ENCODE peak calls at places on chromosome X, in ten cellular contexts. F is H9, E is Karpas-422, I is HepG2, V is mammary epithelial cell, J is astrocyte, Z is colonic mucosa, S is IMR-90, M is MM.1S, N is adipocyte. D is an unnamed sample.

GRCh38 chrX:39753296-39753996 is 344.3 kb downstream of the BCOR start:
- DNase-seq in F (no peak), E (no peak), I (no peak), V (peak; percentile 34), J (peak; percentile 59), Z (no peak), S (peak; percentile 73), M (no peak), N (no peak), D (no peak)

GRCh38 chrX:115058276-115058675 is 40.9 kb upstream of the IL13RA2 start:
- DNase-seq in F (no peak), E (no peak), I (no peak), V (peak; percentile 41), J (peak; percentile 87), Z (no peak), S (peak; percentile 91), M (no peak), N (peak; percentile 82), D (peak; percentile 92)

GRCh38 chrX:43551590-43551989 is 104.5 kb upstream of the MAOA start:
- DNase-seq in F (peak; percentile 41), E (no peak), I (no peak), V (no peak), J (no peak), Z (no peak), S (no peak), M (no peak), N (no peak), D (no peak)

GRCh38 chrX:83508006-83508405 is at the start of gene POU3F4:
- DNase-seq in F (peak; percentile 86), E (no peak), I (no peak), V (no peak), J (peak; percentile 75), Z (no peak), S (no peak), M (no peak), N (no peak), D (no peak)

GRCh38 chrX:135988245-135988644 is 3.0 kb downstream of the SLC9A6 start:
- DNase-seq in F (no peak), E (no peak), I (no peak), V (no peak), J (no peak), Z (no peak), S (no peak), M (no peak), N (no peak), D (no peak)

GRCh38 chrX:79182616-79183015 is 38.1 kb downstream of the GPR174 start:
- DNase-seq in F (no peak), E (no peak), I (no peak), V (no peak), J (no peak), Z (no peak), S (no peak), M (peak; percentile 30), N (no peak), D (no peak)

GRCh38 chrX:135112096-135112729 is 8.1 kb downstream of the ETDB start:
- DNase-seq in F (peak; percentile 49), E (peak; percentile 78), I (no peak), V (peak; percentile 23), J (no peak), Z (peak; percentile 33), S (peak; percentile 31), M (peak; percentile 52), N (peak; percentile 34), D (peak; percentile 4)

GRCh38 chrX:118496763-118497079 is 1.1 kb downstream of the DOCK11 start:
- DNase-seq in F (no peak), E (no peak), I (no peak), V (no peak), J (no peak), Z (no peak), S (no peak), M (no peak), N (peak; percentile 15), D (no peak)

GRCh38 chrX:30085571-30085970 is 129.8 kb upstream of the MAGEB2 start:
- DNase-seq in F (no peak), E (no peak), I (no peak), V (no peak), J (no peak), Z (no peak), S (no peak), M (no peak), N (peak; percentile 20), D (no peak)

GRCh38 chrX:43822015-43822414 is 60.2 kb downstream of the MAOB start:
- DNase-seq in F (no peak), E (no peak), I (no peak), V (peak; percentile 40), J (peak; percentile 62), Z (no peak), S (peak; percentile 33), M (no peak), N (peak; percentile 27), D (peak; percentile 47)

GRCh38 chrX:41634284-41634683 is 54.5 kb upstream of the GPR34 start:
- DNase-seq in F (no peak), E (no peak), I (no peak), V (no peak), J (peak; percentile 50), Z (no peak), S (peak; percentile 45), M (peak; percentile 6), N (no peak), D (peak; percentile 70)

GRCh38 chrX:153382563-153383482 is 18.3 kb downstream of the PNMA6E start:
- DNase-seq in F (no peak), E (no peak), I (no peak), V (no peak), J (no peak), Z (no peak), S (no peak), M (no peak), N (no peak), D (no peak)
- H3K9ac ChIP-seq in F (no peak overlapping the region), E (no peak overlapping the region), I (peak overlapping the region; percentile 40), V (no peak overlapping the region), J (peak overlapping the region; percentile 58), Z (no peak overlapping the region), S (no peak overlapping the region), M (no peak overlapping the region), N (no peak overlapping the region), D (no peak overlapping the region)

DNA sequence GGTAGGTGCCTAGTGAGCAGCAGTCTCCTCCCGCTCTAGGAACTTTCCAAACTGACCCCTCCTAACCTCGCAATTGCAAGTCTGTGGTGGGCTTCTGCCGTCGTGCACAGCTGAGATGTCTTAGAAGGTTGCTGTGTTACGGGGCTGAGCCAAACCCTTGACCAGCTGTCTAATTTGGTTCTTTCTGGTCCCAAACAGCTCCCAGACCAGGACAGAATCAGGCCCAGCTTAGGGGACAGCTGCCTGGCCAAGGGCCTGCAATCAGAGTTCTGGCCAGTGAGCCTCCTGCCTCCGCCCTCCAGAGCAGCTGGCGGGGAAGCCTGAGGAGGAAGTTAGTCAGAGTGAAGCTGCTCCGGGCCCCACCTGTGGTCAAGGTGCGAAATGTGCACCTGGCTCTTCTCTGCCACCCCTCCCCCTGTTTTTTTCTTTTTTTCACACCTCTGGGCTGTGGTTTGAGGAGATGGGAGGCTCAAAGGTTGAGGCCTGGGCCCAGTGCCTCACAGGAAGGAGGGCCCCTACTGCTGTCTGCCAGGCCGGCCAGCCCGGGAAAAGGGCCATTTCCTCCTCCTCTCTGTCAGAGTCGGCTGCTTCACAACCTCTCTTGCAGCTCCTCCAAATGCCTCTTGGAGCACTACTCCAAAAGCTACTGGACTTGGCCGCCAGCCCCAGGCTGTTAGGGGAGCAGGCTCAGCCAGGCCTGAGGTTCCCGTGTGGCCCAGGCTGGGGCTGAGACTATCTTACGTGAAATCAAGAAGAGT is 4.2 kb upstream of the CXCR3 start:
- DNase-seq in F (peak; percentile 75), E (peak; percentile 50), I (peak; percentile 58), V (peak; percentile 65), J (peak; percentile 58), Z (peak; percentile 85), S (peak; percentile 57), M (peak; percentile 95), N (peak; percentile 12), D (peak; percentile 66)
- H3K9ac ChIP-seq in F (no peak overlapping the region), E (no peak overlapping the region), I (peak overlapping the region; percentile 64), V (no peak overlapping the region), J (no peak overlapping the region), Z (peak overlapping the region; percentile 77), S (no peak overlapping the region), M (peak overlapping the region; percentile 72), N (peak overlapping the region; percentile 79), D (no peak overlapping the region)

DNA sequence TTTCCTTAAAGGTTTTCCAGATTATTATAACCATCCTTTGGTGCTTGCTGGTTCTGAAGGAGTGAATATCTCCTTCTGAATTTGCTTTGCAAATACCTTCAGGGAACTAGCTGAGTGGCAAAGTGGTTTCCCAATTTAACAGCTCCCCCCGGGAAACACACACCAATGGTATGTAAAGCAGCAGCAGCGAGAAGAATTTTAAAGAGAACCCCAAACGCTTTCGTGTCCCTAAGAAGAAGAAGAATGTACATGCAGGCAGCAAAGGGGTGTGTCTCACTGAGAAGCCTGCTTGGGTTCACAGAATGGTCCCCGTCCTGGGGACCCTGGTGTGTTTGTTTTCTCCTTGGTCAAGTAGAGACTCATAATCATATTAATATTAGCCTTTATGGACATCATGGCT is 4.2 kb upstream of the AKAP17A start:
- DNase-seq in F (no peak), E (peak; percentile 97), I (no peak), V (no peak), J (no peak), Z (peak; percentile 13), S (no peak), M (peak; percentile 13), N (no peak), D (no peak)
- H3K9ac ChIP-seq in F (no peak overlapping the region), E (peak overlapping the region; percentile 54), I (no peak overlapping the region), V (no peak overlapping the region), J (no peak overlapping the region), Z (no peak overlapping the region), S (no peak overlapping the region), M (peak overlapping the region; percentile 14), N (no peak overlapping the region), D (no peak overlapping the region)

DNA sequence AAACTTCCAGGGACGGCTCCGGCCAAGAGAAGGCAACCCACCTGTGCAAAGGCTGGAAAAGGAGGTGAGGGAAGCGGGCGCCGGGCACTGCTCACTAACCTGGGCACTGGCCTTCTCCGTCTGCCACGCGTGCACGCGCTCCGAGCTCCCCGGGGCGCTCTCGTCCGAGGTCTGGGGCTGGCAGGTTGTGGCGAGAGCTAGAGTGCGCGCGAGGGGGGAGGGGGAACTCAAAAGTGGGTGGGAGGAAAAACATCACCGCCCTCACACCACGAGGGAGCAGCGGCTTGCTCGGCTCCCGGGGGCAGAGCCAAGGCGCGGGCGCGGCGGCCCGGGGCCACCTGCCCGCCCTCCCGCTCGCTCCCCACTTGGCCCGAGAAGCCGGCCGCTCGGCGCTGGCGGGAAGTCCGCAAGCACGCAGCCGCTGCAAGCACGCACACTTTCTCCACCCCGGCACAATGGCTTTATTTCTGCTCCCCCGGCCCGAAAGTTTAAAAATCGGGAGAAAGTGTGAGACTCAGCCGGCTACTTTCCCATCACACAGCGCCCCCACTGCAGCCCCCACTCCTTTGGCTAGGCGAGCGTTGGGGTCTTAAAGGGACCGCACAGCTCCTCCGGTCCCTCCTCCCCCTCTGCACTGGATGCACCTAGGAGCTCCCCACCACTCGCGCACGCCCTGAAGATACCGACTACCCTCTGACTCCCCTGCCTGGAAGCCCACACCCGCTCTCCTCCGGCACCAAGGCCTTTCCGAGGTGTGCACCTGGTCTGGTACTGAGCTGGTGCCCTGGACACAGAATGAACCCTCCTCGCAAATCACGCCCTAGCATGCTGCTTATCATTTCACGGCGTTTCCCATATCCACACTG is at the start of gene CHRDL1:
- DNase-seq in F (peak; percentile 54), E (no peak), I (no peak), V (no peak), J (peak; percentile 23), Z (peak; percentile 36), S (no peak), M (peak; percentile 66), N (peak; percentile 2), D (peak; percentile 45)
- H3K9ac ChIP-seq in F (peak within 1 kb of the TSS; percentile 15), E (no peak within 1 kb of the TSS), I (no peak within 1 kb of the TSS), V (no peak within 1 kb of the TSS), J (peak within 1 kb of the TSS; percentile 55), Z (no peak within 1 kb of the TSS), S (no peak within 1 kb of the TSS), M (peak within 1 kb of the TSS; percentile 37), N (peak within 1 kb of the TSS; percentile 86), D (no peak within 1 kb of the TSS)

GRCh38 chrX:19673334-19674040 is 158.2 kb upstream of the MAP3K15 start:
- DNase-seq in F (no peak), E (no peak), I (peak; percentile 31), V (peak; percentile 80), J (peak; percentile 93), Z (peak; percentile 47), S (peak; percentile 95), M (no peak), N (peak; percentile 80), D (peak; percentile 92)
- H3K9ac ChIP-seq in F (no peak overlapping the region), E (no peak overlapping the region), I (no peak overlapping the region), V (peak overlapping the region; percentile 10), J (no peak overlapping the region), Z (no peak overlapping the region), S (no peak overlapping the region), M (no peak overlapping the region), N (no peak overlapping the region), D (no peak overlapping the region)